ENCODE peak calls at places on chromosome 21, in four cellular contexts. Y is K562, C is transverse colon, G is heart left ventricle. X is an unnamed sample.
A peak's percentile ranks its signal among the peaks of the same experiment; 100 is the strongest.

GRCh38 chr21:38925923-38926322 is 120.2 kb downstream of the ETS2 start:
- DNase-seq in Y (no peak), C (peak; percentile 55), G (peak; percentile 84), X (peak; percentile 36)

GRCh38 chr21:36647279-36648093 is 51.4 kb upstream of the SIM2 start:
- DNase-seq in Y (no peak), C (no peak), G (no peak), X (peak; percentile 15)

GRCh38 chr21:30102881-30103280 is 63.7 kb downstream of the CLDN17 start:
- DNase-seq in Y (no peak), C (no peak), G (no peak), X (no peak)

GRCh38 chr21:37389456-37389855 is 22.9 kb downstream of the DYRK1A start:
- DNase-seq in Y (no peak), C (no peak), G (no peak), X (no peak)

GRCh38 chr21:29261555-29262540 is 36.9 kb upstream of the BACH1 start:
- DNase-seq in Y (no peak), C (no peak), G (no peak), X (no peak)

GRCh38 chr21:35234725-35235124 is 185.6 kb upstream of the RUNX1 start:
- DNase-seq in Y (no peak), C (no peak), G (no peak), X (no peak)

GRCh38 chr21:25094695-25095094 is 512.6 kb downstream of the MRPL39 start:
- DNase-seq in Y (no peak), C (no peak), G (no peak), X (no peak)

GRCh38 chr21:41678016-41678935 is 88.6 kb downstream of the RIPK4 start:
- DNase-seq in Y (no peak), C (peak; percentile 80), G (no peak), X (peak; percentile 88)

GRCh38 chr21:36450511-36450910 is 29.4 kb downstream of the CLDN14 start:
- DNase-seq in Y (no peak), C (no peak), G (no peak), X (no peak)

GRCh38 chr21:39612233-39613028 is at the start of gene B3GALT5:
- DNase-seq in Y (no peak), C (peak; percentile 26), G (no peak), X (peak; percentile 55)

GRCh38 chr21:15774590-15774989 is 44.8 kb downstream of the USP25 start:
- DNase-seq in Y (no peak), C (no peak), G (no peak), X (no peak)

GRCh38 chr21:25691931-25692330 is 42.8 kb downstream of the ATP5PF start:
- DNase-seq in Y (no peak), C (no peak), G (no peak), X (no peak)

GRCh38 chr21:37986000-37986399 is 69.7 kb upstream of the KCNJ6 start:
- DNase-seq in Y (no peak), C (no peak), G (no peak), X (no peak)

GRCh38 chr21:24367936-24368335 is 1239.3 kb downstream of the MRPL39 start:
- DNase-seq in Y (no peak), C (no peak), G (no peak), X (no peak)

GRCh38 chr21:17538576-17538975 is 25.7 kb downstream of the CXADR start:
- DNase-seq in Y (no peak), C (no peak), G (no peak), X (no peak)

GRCh38 chr21:41107602-41108001 is 60.4 kb upstream of the BACE2 start:
- DNase-seq in Y (no peak), C (no peak), G (no peak), X (no peak)

GRCh38 chr21:37535672-37536071 is 169.1 kb downstream of the DYRK1A start:
- DNase-seq in Y (no peak), C (no peak), G (no peak), X (no peak)

GRCh38 chr21:37463083-37463780 is 96.7 kb downstream of the DYRK1A start:
- DNase-seq in Y (peak; percentile 41), C (no peak), G (no peak), X (peak; percentile 51)

GRCh38 chr21:21196848-21197247 is 198.6 kb downstream of the NCAM2 start:
- DNase-seq in Y (no peak), C (no peak), G (no peak), X (no peak)

GRCh38 chr21:45575993-45576837 is 34.0 kb upstream of the SLC19A1 start:
- DNase-seq in Y (no peak), C (no peak), G (no peak), X (no peak)

GRCh38 chr21:45578811-45579381 is 36.7 kb upstream of the SLC19A1 start:
- DNase-seq in Y (no peak), C (peak; percentile 4), G (no peak), X (no peak)

GRCh38 chr21:45575304-45575992 is 33.2 kb upstream of the SLC19A1 start:
- DNase-seq in Y (no peak), C (no peak), G (no peak), X (no peak)

GRCh38 chr21:45577806-45578801 is 35.9 kb upstream of the SLC19A1 start:
- DNase-seq in Y (no peak), C (no peak), G (no peak), X (peak; percentile 47)

GRCh38 chr21:45576838-45577737 is 34.8 kb upstream of the SLC19A1 start:
- DNase-seq in Y (no peak), C (no peak), G (no peak), X (no peak)
- H3K27me3 ChIP-seq in Y (peaks cover 69% of the 10 kb centered on the region), C (no peaks in the 10 kb centered on the region), G (peaks cover 3% of the 10 kb centered on the region), X (no peaks in the 10 kb centered on the region)

GRCh38 chr21:34022557-34023335 is 50.6 kb upstream of the MRPS6 start:
- DNase-seq in Y (no peak), C (no peak), G (peak; percentile 30), X (no peak)
- H3K4me1 ChIP-seq in Y (peaks cover 26% of the 10 kb centered on the region), C (peaks cover 16% of the 10 kb centered on the region), G (no peaks in the 10 kb centered on the region), X (no peaks in the 10 kb centered on the region)

GRCh38 chr21:44320847-44321246 is 18.3 kb downstream of the CFAP410 start:
- DNase-seq in Y (no peak), C (no peak), G (no peak), X (no peak)
- H3K36me3 ChIP-seq in Y (peaks cover 85% of the 10 kb centered on the region), C (no peaks in the 10 kb centered on the region), G (peaks cover 95% of the 10 kb centered on the region), X (no peaks in the 10 kb centered on the region)

DNA sequence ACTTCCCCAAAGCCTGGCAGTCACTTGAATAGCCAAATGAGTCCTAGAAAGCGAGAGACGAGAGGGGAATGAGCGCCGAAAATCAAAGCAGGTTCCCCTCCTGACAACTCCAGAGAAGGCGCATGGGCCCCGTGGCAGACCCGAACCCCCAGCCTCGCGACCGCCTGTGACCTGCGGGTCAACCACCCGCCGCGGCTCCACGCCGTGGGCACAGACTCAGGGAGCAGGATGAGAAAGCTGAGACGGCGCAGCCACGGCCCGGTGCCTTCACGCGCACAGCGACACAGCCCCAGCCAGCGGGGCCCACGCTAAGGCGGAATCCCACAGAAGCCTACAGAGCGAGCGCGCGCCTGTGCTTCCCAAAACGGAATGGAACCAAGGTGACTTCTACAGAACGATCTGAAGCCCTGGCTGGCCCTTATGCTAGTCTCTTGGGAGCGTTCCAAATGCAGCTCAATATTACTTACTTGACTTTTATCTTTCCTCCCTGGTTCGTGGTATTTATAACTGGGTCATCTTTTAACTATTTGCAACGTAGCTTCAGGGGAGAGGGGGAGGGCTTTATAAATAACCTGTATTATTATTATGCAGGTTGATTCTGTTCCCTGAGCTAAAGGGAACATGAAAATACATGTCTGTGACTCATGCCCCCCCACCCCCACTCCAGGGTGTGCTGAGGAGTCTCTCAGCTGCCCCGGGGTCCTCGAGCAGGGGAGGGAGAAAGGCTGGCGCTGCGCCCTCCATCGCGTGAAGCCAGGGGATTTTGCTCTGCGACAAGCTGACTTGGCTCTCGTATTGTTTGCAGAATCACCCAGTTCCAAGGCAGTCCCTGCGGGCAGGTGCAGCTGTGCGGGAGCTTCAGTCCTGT is 1.7 kb downstream of the TSPEAR start:
- DNase-seq in Y (no peak), C (no peak), G (no peak), X (no peak)
- H3K27me3 ChIP-seq in Y (peaks cover 47% of the 10 kb centered on the region), C (peaks cover 94% of the 10 kb centered on the region), G (peaks cover 85% of the 10 kb centered on the region), X (no peaks in the 10 kb centered on the region)

DNA sequence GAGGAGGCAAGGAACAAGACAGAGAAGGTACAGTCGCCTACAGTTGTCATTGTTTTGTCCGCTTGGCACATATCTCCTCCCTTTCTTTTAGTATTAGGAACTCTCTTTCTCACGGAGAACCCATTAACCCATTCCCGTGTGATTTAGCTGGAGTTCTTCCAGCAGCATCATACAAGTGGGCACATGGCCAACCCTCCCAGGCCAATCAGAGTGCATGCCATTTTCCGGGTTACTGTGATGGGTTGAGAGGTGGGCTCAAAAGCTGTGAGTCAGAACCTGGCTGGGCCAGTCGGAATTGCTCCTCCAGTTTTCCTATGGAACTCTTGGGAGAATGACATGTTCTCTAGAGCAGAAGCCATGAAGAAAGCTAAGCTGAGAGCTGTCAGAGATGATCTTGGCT is 83.1 kb upstream of the SOD1 start:
- DNase-seq in Y (no peak), C (no peak), G (no peak), X (no peak)
- H3K4me1 ChIP-seq in Y (no peaks in the 10 kb centered on the region), C (no peaks in the 10 kb centered on the region), G (no peaks in the 10 kb centered on the region), X (no peaks in the 10 kb centered on the region)

GRCh38 chr21:42864286-42864685 is 15.1 kb downstream of the WDR4 start:
- DNase-seq in Y (no peak), C (no peak), G (no peak), X (no peak)

GRCh38 chr21:42865361-42866160 is 13.8 kb downstream of the WDR4 start:
- DNase-seq in Y (no peak), C (no peak), G (no peak), X (no peak)

GRCh38 chr21:42864812-42865211 is 14.5 kb downstream of the WDR4 start:
- DNase-seq in Y (no peak), C (no peak), G (no peak), X (no peak)

GRCh38 chr21:42863504-42863870 is 15.9 kb downstream of the WDR4 start:
- DNase-seq in Y (no peak), C (no peak), G (no peak), X (peak; percentile 20)

DNA sequence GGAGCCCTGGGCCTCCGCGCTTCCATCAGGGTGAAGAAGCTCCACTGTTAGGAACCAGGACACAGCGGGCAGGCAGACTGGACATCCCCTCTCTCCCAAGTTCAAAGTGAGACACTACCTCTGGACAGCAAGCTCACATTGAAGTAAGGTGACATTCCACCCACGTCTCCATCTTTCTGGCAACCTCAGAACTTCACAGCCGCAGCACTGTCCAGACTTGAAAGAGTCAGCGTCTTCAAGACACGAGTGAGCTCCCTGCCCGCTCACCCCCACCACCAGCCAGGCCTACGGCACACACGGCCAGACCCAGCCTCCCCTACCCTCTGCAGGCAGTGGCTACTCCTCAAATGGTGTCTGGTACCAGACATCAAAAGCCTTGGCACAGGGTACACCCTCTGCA is 11.1 kb downstream of the WDR4 start:
- DNase-seq in Y (no peak), C (no peak), G (no peak), X (no peak)
- H3K36me3 ChIP-seq in Y (peaks cover 98% of the 10 kb centered on the region), C (no peaks in the 10 kb centered on the region), G (peaks cover 56% of the 10 kb centered on the region), X (peaks cover 14% of the 10 kb centered on the region)

DNA sequence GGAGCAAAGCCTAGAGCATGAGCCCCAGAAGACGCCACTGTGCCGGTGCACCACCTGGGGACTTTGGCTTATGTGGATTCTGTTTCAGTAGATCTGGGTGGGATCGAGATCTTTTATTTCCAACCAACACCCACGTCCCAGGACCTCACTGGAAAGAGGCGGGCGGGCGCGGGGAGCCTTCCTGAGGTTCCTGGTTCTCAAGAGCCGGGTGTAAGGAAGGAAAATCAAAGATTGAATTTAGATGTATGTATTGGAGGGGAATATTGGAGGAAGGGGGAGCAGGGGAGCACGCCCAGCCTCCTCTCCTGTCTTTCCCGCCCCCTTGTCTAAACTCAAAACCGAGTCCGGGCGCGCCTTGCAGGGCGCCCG is 6.2 kb upstream of the OLIG2 start:
- DNase-seq in Y (no peak), C (no peak), G (no peak), X (no peak)
- H3K27me3 ChIP-seq in Y (peaks cover 44% of the 10 kb centered on the region), C (peaks cover 98% of the 10 kb centered on the region), G (peaks cover 94% of the 10 kb centered on the region), X (peaks cover 30% of the 10 kb centered on the region)

X was measured in body of pancreas.